ENCODE peak calls at places on chromosomes 2 and 18, in four cellular contexts. P is breast epithelium, N is Peyer's patch, A is OCI-LY7. M is an unnamed sample. For H3K36me3, the result is how much of the 10 kb centered on the place peaks cover.

GRCh38 chr2:159617080-159617479 is 732 bp upstream of the BAZ2B start:
- DNase-seq in P (no peak), N (no peak), A (no peak), M (no peak)

GRCh38 chr18:5543036-5543671 is 643 bp downstream of the EPB41L3 start:
- DNase-seq in P (no peak), N (no peak), A (no peak), M (no peak)

GRCh38 chr2:221571108-221571390 is 1.1 kb downstream of the EPHA4 start:
- DNase-seq in P (no peak), N (peak), A (no peak), M (peak)

GRCh38 chr18:78929502-78929901 is 50.1 kb upstream of the SALL3 start:
- DNase-seq in P (no peak), N (no peak), A (no peak), M (no peak)

GRCh38 chr2:45102141-45102540 is 92.9 kb upstream of the SIX2 start:
- DNase-seq in P (no peak), N (no peak), A (no peak), M (no peak)

GRCh38 chr2:198901894-198902293 is 555.8 kb downstream of the SATB2 start:
- DNase-seq in P (no peak), N (no peak), A (no peak), M (no peak)

GRCh38 chr2:208142255-208142924 is 3.6 kb downstream of the CRYGB start:
- DNase-seq in P (no peak), N (no peak), A (no peak), M (no peak)

GRCh38 chr2:10774394-10774793 is 38.2 kb downstream of the PDIA6 start:
- DNase-seq in P (no peak), N (no peak), A (no peak), M (no peak)

GRCh38 chr2:205947621-205948495 is 138.1 kb downstream of the INO80D start:
- DNase-seq in P (no peak), N (peak), A (peak), M (peak)

GRCh38 chr2:182970486-182970885 is 67.8 kb downstream of the NCKAP1 start:
- DNase-seq in P (no peak), N (no peak), A (no peak), M (no peak)

GRCh38 chr2:121220995-121221394 is 64.0 kb downstream of the TFCP2L1 start:
- DNase-seq in P (no peak), N (no peak), A (no peak), M (no peak)

GRCh38 chr18:7619676-7620075 is 52.6 kb downstream of the PTPRM start:
- DNase-seq in P (no peak), N (no peak), A (no peak), M (no peak)

GRCh38 chr2:196538189-196538588 is 101.3 kb upstream of the CCDC150 start:
- DNase-seq in P (no peak), N (no peak), A (no peak), M (no peak)

GRCh38 chr18:70454705-70455322 is 166.0 kb downstream of the SOCS6 start:
- DNase-seq in P (no peak), N (no peak), A (peak), M (peak)

GRCh38 chr2:70516596-70516995 is 37.0 kb downstream of the TGFA start:
- DNase-seq in P (no peak), N (no peak), A (peak), M (no peak)

GRCh38 chr18:23462876-23463275 is 9.8 kb downstream of the RIOK3 start:
- DNase-seq in P (no peak), N (no peak), A (no peak), M (no peak)

GRCh38 chr2:10486601-10487079 is 38.5 kb upstream of the ODC1 start:
- DNase-seq in P (no peak), N (peak), A (no peak), M (no peak)

GRCh38 chr2:109647636-109648035 is 33.5 kb downstream of the SOWAHC start:
- DNase-seq in P (no peak), N (no peak), A (no peak), M (no peak)

GRCh38 chr2:241198381-241199282 is 10.2 kb downstream of the ANO7 start:
- DNase-seq in P (no peak), N (no peak), A (no peak), M (no peak)

DNA sequence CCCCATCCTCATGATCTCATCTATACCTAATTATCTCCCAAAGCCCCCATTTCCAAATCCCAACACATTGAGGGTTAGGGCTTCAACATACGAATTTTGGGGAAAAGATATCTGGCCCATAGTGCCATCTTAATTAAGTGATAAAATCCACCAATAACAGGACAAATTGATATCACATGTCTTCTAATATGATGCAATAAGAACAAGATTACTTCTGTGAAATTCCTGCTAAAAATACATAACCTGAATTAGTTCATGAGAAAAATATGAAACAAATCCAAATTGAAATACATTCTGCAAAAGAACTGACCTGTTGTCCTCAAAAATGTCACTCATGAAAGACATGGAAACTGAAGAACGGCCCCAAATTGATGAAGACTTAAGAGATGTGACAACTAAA is 28.8 kb downstream of the FOXI3 start:
- DNase-seq in P (no peak), N (no peak), A (no peak), M (no peak)
- H3K27ac ChIP-seq in P (no peak), N (no peak), A (no peak), M (no peak)

GRCh38 chr2:231219289-231219688 is 20.9 kb downstream of the ARMC9 start:
- DNase-seq in P (no peak), N (no peak), A (no peak), M (no peak)
- H3K36me3 ChIP-seq in P (under half), N (under half), A (under half), M (under half)

DNA sequence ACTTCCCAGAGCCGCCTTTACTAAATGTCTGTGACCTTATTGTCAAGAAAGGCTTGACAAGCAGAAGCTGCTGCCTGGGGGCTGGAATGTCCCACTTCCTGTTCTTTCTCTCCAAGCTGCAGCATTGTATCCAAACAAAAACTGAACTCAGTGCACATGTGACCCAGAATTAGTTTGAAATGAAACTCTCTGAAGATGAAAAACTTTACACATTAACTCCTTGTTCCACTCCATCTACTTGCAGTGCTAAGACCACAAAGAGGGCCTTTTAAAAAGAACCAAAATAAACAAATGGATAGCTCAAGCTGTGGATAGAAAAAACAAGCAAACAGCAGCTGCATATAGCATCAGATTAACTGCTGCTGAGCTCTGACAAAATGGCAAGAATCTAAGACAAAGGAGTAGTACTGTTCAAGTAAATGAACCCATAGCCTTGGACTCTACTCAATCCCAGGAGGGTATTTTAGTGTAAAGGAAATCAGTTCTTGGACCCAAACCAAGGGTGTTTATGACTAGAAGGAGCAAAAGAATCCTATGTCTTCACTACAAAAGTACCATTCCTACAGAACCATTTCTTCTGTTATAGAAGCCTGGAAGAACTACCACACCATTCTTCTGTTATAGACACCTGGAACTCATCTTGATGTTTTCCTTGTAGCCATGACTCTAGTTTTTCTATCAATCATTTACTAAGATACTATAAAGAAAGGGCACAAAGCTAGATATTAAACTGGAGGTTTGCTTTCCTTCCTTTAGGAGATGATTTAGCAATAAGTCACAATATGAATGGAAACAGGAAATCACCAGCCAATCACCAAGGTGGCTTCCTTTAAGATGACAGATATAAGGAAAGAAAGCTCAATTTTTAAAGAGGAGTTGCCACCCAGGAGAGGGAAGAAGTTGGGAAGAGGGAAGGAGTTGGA is 100.1 kb upstream of the NEUROD1 start:
- DNase-seq in P (peak), N (no peak), A (no peak), M (no peak)
- H3K27ac ChIP-seq in P (peak), N (peak), A (no peak), M (no peak)

DNA sequence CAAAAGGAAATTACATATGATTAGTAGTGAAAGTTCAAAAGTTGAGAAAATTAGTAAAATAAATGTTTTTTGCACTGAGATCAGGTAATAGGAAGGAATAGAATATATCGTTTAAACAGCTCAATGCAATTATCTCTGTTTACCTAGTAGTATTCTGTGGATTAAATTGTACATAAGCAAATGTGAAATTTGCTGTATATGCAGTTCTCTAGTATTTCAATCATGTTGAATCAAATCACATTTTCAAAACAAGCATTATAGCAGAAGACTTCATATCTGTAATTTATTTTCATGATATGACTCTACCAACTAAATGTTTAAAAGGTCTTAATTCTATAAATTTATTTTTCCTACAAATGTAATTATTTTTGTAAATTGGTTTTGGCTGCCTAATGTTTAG is 31.6 kb downstream of the ITPRID2 start:
- DNase-seq in P (no peak), N (no peak), A (no peak), M (no peak)
- H3K36me3 ChIP-seq in P (under half), N (half or more), A (under half), M (under half)

DNA sequence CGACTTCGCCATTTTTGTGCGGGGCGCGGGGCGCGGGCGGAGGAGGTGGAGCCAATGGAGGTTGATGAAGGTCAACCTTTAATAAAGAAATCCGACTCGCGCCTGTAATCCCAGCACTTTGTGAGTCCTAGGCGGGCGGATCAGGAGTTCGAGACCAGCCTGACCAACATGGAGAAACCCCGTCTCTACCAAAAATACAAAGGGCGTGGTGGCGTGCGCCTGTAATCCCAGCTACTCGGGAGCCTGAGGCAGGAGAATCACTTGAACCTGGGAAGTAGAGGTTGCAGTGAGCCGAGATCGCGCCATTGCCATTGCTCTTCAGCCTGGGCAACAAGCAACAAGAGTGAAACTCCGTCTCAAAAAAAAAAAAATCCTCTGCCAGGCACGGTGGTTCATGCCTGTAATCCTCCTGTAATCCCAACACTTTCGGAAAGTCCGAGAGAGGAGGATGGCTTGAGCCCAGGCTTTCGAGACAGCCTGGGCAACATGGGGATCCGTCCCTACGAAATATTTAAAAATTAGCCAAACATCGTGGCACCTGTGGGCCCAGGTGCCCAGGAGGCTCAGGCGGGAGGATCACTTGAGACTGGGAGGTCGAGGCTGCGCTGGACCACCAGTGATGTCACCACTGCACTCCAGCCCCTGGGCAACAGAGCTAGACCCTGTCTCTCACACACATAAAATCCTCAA is 490 bp upstream of the PREB start:
- DNase-seq in P (no peak), N (no peak), A (no peak), M (no peak)
- H3K27ac ChIP-seq in P (peak), N (no peak), A (peak), M (no peak)

GRCh38 chr2:148513425-148513824 is 131.1 kb upstream of the EPC2 start:
- DNase-seq in P (no peak), N (no peak), A (no peak), M (no peak)
- H3K36me3 ChIP-seq in P (under half), N (under half), A (under half), M (under half)

DNA sequence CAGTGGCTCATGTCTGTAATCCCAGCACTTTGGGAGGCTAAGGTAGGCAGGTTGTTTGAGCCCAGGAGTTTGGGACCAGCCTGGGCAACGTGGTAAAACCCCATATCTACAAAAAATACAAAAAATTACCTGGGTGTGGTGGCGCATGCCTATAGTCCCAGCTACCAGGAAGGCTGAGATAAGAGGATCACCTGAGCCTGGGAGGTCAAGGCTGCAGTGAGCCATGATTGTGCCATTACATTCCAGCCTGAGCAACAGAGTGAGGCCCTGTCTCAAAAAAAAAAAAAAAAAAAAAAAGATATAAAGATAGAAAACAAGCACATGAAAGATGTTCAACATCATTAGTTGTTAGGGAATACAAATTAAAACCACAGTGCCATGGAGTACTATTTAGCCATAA is 65.3 kb upstream of the UGP2 start:
- DNase-seq in P (no peak), N (no peak), A (no peak), M (no peak)
- H3K27ac ChIP-seq in P (no peak), N (no peak), A (no peak), M (no peak)

DNA sequence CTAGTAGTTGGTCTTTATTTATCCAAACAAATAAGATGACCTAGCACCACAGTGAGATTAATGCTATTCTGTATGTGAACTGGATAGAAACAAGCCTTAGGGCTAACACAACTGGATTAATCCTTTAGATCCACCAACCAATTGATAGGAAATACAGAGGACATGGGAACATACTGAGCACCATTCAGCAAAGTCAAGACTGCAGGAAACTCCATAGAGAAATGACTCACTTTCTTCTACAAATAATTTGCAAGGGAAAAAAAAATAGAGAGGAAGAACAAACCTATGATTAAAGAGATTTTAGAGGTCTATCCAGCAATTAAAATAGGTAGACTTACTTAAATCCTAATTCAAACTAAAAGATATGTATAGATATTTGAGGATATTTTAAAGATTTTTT is 23.9 kb downstream of the WDFY1 start:
- DNase-seq in P (no peak), N (no peak), A (no peak), M (no peak)
- H3K36me3 ChIP-seq in P (under half), N (under half), A (under half), M (under half)

GRCh38 chr2:230714122-230714453 is 1.4 kb downstream of the CAB39 start:
- DNase-seq in P (no peak), N (no peak), A (peak), M (peak)

GRCh38 chr2:230713331-230714121 is 884 bp downstream of the CAB39 start:
- DNase-seq in P (no peak), N (peak), A (peak), M (peak)

GRCh38 chr2:230717595-230717994 is 5.0 kb downstream of the CAB39 start:
- DNase-seq in P (no peak), N (no peak), A (peak), M (no peak)

GRCh38 chr2:230716588-230716987 is 3.9 kb downstream of the CAB39 start:
- DNase-seq in P (no peak), N (no peak), A (no peak), M (no peak)

DNA sequence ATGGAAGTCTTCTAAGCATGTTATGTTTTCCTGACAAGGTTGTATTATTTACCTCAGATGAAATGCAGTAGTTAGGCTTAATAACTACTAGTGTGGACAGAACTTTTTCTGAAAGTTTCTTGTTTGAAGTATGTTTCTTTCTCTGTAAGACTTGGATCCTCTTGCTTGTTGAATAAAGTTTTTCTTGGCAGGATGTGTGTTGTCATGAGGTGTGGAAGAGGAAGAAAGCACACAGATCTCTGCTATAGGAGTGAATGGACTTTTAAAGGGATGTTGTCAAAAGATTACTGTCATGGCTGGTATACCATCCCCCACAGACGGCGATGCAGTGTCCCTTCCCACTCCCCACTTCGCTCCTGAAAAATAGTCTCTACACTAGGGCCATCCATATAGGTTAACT is 2.6 kb downstream of the CAB39 start:
- DNase-seq in P (no peak), N (no peak), A (peak), M (peak)
- H3K27ac ChIP-seq in P (peak), N (no peak), A (no peak), M (peak)

DNA sequence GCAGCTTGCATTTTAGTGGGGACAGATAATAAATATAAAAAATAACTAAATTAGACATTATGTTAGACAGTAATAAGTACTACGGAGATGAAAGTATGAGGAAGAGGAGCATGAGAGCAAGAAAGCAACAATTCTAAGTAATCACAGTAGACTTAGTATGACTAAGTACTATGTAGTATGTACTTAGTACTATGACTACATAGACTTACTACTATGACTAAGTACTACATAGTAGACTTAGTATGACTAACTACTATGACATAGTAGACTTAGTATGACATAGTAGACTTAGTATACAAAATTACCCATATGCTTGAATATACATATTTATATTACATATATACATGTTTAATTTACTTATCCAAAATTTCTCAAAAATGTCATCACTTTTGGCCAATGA is 29.3 kb downstream of the CDH20 start:
- DNase-seq in P (no peak), N (no peak), A (no peak), M (no peak)
- H3K36me3 ChIP-seq in P (under half), N (under half), A (under half), M (under half)

M was measured in CD4-positive, CD25-positive, alpha-beta regulatory T cell.